ENCODE peak calls at places on chromosomes 13 and 19, in eight cellular contexts. One of them, this sample, is unnamed.

GRCh38 chr19:54448037-54448773 is 794 bp upstream of the LENG8 start:
- DNase-seq in IMR-90: peak; percentile 68
- DNase-seq in body of pancreas: peak; percentile 71
- DNase-seq in esophagus squamous epithelium: no peak
- DNase-seq in heart left ventricle: peak; percentile 74
- DNase-seq in ovary: peak; percentile 72
- DNase-seq in stomach: no peak
- DNase-seq in gastrocnemius medialis: peak; percentile 36
- DNase-seq in this sample: peak; percentile 75

GRCh38 chr13:106103779-106104178 is 431.7 kb downstream of the EFNB2 start:
- DNase-seq in gastrocnemius medialis: no peak
- DNase-seq in body of pancreas: no peak
- DNase-seq in IMR-90: no peak
- DNase-seq in esophagus squamous epithelium: no peak
- DNase-seq in ovary: no peak
- DNase-seq in heart left ventricle: no peak
- DNase-seq in stomach: no peak
- DNase-seq in this sample: no peak

GRCh38 chr19:33879818-33880575 is 83.3 kb downstream of the KCTD15 start:
- DNase-seq in heart left ventricle: peak; percentile 51
- DNase-seq in ovary: peak; percentile 34
- DNase-seq in body of pancreas: peak; percentile 56
- DNase-seq in stomach: no peak
- DNase-seq in IMR-90: no peak
- DNase-seq in gastrocnemius medialis: no peak
- DNase-seq in esophagus squamous epithelium: no peak
- DNase-seq in this sample: no peak

GRCh38 chr13:113648218-113648615 is 9.8 kb downstream of the ATP4B start:
- DNase-seq in body of pancreas: no peak
- DNase-seq in ovary: no peak
- DNase-seq in esophagus squamous epithelium: no peak
- DNase-seq in stomach: peak; percentile 25
- DNase-seq in gastrocnemius medialis: no peak
- DNase-seq in heart left ventricle: no peak
- DNase-seq in IMR-90: no peak
- DNase-seq in this sample: peak; percentile 39

GRCh38 chr13:52127783-52128702 is 830 bp downstream of the NEK5 start:
- DNase-seq in stomach: peak; percentile 67
- DNase-seq in body of pancreas: peak; percentile 70
- DNase-seq in heart left ventricle: peak; percentile 43
- DNase-seq in gastrocnemius medialis: no peak
- DNase-seq in esophagus squamous epithelium: no peak
- DNase-seq in ovary: peak; percentile 54
- DNase-seq in IMR-90: peak; percentile 53
- DNase-seq in this sample: peak; percentile 81

GRCh38 chr19:38145627-38146026 is 78.4 kb downstream of the DPF1 start:
- DNase-seq in body of pancreas: no peak
- DNase-seq in IMR-90: no peak
- DNase-seq in heart left ventricle: no peak
- DNase-seq in stomach: no peak
- DNase-seq in gastrocnemius medialis: peak; percentile 54
- DNase-seq in esophagus squamous epithelium: no peak
- DNase-seq in ovary: no peak
- DNase-seq in this sample: no peak

GRCh38 chr13:94169783-94170513 is 309.5 kb downstream of the DCT start:
- DNase-seq in gastrocnemius medialis: peak; percentile 3
- DNase-seq in esophagus squamous epithelium: no peak
- DNase-seq in IMR-90: no peak
- DNase-seq in stomach: no peak
- DNase-seq in ovary: no peak
- DNase-seq in body of pancreas: no peak
- DNase-seq in heart left ventricle: peak; percentile 39
- DNase-seq in this sample: no peak

GRCh38 chr19:49427855-49428546 is 2.8 kb downstream of the GFY start:
- DNase-seq in stomach: peak; percentile 40
- DNase-seq in body of pancreas: no peak
- DNase-seq in ovary: no peak
- DNase-seq in gastrocnemius medialis: no peak
- DNase-seq in esophagus squamous epithelium: no peak
- DNase-seq in heart left ventricle: no peak
- DNase-seq in IMR-90: no peak
- DNase-seq in this sample: no peak

GRCh38 chr19:33332248-33332647 is 29.9 kb upstream of the CEBPA start:
- DNase-seq in esophagus squamous epithelium: no peak
- DNase-seq in IMR-90: no peak
- DNase-seq in stomach: no peak
- DNase-seq in body of pancreas: no peak
- DNase-seq in gastrocnemius medialis: no peak
- DNase-seq in heart left ventricle: peak; percentile 49
- DNase-seq in ovary: no peak
- DNase-seq in this sample: no peak

GRCh38 chr19:48636859-48637448 is at the start of gene DBP:
- DNase-seq in heart left ventricle: peak; percentile 73
- DNase-seq in stomach: peak; percentile 45
- DNase-seq in ovary: no peak
- DNase-seq in IMR-90: no peak
- DNase-seq in gastrocnemius medialis: no peak
- DNase-seq in esophagus squamous epithelium: peak; percentile 93
- DNase-seq in body of pancreas: no peak
- DNase-seq in this sample: peak; percentile 45

GRCh38 chr19:4909172-4909896 is at the start of gene UHRF1:
- DNase-seq in heart left ventricle: no peak
- DNase-seq in gastrocnemius medialis: no peak
- DNase-seq in IMR-90: no peak
- DNase-seq in ovary: no peak
- DNase-seq in esophagus squamous epithelium: no peak
- DNase-seq in stomach: no peak
- DNase-seq in body of pancreas: no peak
- DNase-seq in this sample: peak; percentile 56

GRCh38 chr13:46831588-46832194 is 34.7 kb upstream of the ESD start:
- DNase-seq in IMR-90: peak; percentile 58
- DNase-seq in esophagus squamous epithelium: no peak
- DNase-seq in gastrocnemius medialis: no peak
- DNase-seq in heart left ventricle: no peak
- DNase-seq in ovary: peak; percentile 22
- DNase-seq in stomach: no peak
- DNase-seq in body of pancreas: peak; percentile 16
- DNase-seq in this sample: no peak

GRCh38 chr13:97535619-97536018 is 101.7 kb downstream of the RAP2A start:
- DNase-seq in body of pancreas: no peak
- DNase-seq in IMR-90: peak; percentile 83
- DNase-seq in stomach: no peak
- DNase-seq in esophagus squamous epithelium: no peak
- DNase-seq in gastrocnemius medialis: no peak
- DNase-seq in ovary: no peak
- DNase-seq in heart left ventricle: no peak
- DNase-seq in this sample: no peak

GRCh38 chr13:93397619-93398018 is 171.0 kb downstream of the GPC6 start:
- DNase-seq in gastrocnemius medialis: no peak
- DNase-seq in ovary: no peak
- DNase-seq in IMR-90: no peak
- DNase-seq in stomach: no peak
- DNase-seq in body of pancreas: no peak
- DNase-seq in heart left ventricle: no peak
- DNase-seq in esophagus squamous epithelium: no peak
- DNase-seq in this sample: no peak

GRCh38 chr19:27971071-27971470 is 1241.9 kb downstream of the UQCRFS1 start:
- DNase-seq in ovary: no peak
- DNase-seq in esophagus squamous epithelium: no peak
- DNase-seq in body of pancreas: no peak
- DNase-seq in IMR-90: no peak
- DNase-seq in stomach: no peak
- DNase-seq in heart left ventricle: no peak
- DNase-seq in gastrocnemius medialis: no peak
- DNase-seq in this sample: no peak

GRCh38 chr13:31639443-31640163 is 99.7 kb upstream of the RXFP2 start:
- DNase-seq in body of pancreas: no peak
- DNase-seq in heart left ventricle: no peak
- DNase-seq in gastrocnemius medialis: no peak
- DNase-seq in esophagus squamous epithelium: no peak
- DNase-seq in stomach: no peak
- DNase-seq in IMR-90: peak; percentile 7
- DNase-seq in ovary: no peak
- DNase-seq in this sample: no peak

GRCh38 chr19:30132312-30133075 is 190.5 kb downstream of the URI1 start:
- DNase-seq in heart left ventricle: no peak
- DNase-seq in IMR-90: no peak
- DNase-seq in gastrocnemius medialis: no peak
- DNase-seq in ovary: no peak
- DNase-seq in stomach: no peak
- DNase-seq in body of pancreas: no peak
- DNase-seq in esophagus squamous epithelium: no peak
- DNase-seq in this sample: no peak

GRCh38 chr19:58054792-58055482 is 4.1 kb upstream of the ZNF135 start:
- DNase-seq in IMR-90: peak; percentile 2
- DNase-seq in ovary: peak; percentile 35
- DNase-seq in gastrocnemius medialis: no peak
- DNase-seq in stomach: no peak
- DNase-seq in heart left ventricle: peak; percentile 68
- DNase-seq in esophagus squamous epithelium: no peak
- DNase-seq in body of pancreas: peak; percentile 25
- DNase-seq in this sample: no peak

GRCh38 chr19:49528211-49528771 is 488 bp downstream of the RCN3 start:
- DNase-seq in gastrocnemius medialis: no peak
- DNase-seq in ovary: peak; percentile 67
- DNase-seq in body of pancreas: no peak
- DNase-seq in IMR-90: peak; percentile 30
- DNase-seq in esophagus squamous epithelium: no peak
- DNase-seq in stomach: no peak
- DNase-seq in heart left ventricle: peak; percentile 47
- DNase-seq in this sample: no peak

GRCh38 chr13:46492946-46493345 is 60.0 kb upstream of the LRCH1 start:
- DNase-seq in esophagus squamous epithelium: no peak
- DNase-seq in heart left ventricle: no peak
- DNase-seq in stomach: no peak
- DNase-seq in IMR-90: peak; percentile 48
- DNase-seq in ovary: no peak
- DNase-seq in body of pancreas: no peak
- DNase-seq in gastrocnemius medialis: no peak
- DNase-seq in this sample: no peak

GRCh38 chr19:57887195-57887941 is 1.5 kb downstream of the ZNF814 start:
- DNase-seq in esophagus squamous epithelium: no peak
- DNase-seq in IMR-90: no peak
- DNase-seq in gastrocnemius medialis: no peak
- DNase-seq in heart left ventricle: no peak
- DNase-seq in stomach: no peak
- DNase-seq in ovary: no peak
- DNase-seq in body of pancreas: no peak
- DNase-seq in this sample: no peak

GRCh38 chr13:48640767-48641166 is 13.0 kb upstream of the CYSLTR2 start:
- DNase-seq in gastrocnemius medialis: no peak
- DNase-seq in esophagus squamous epithelium: no peak
- DNase-seq in ovary: no peak
- DNase-seq in body of pancreas: no peak
- DNase-seq in stomach: no peak
- DNase-seq in IMR-90: no peak
- DNase-seq in heart left ventricle: no peak
- DNase-seq in this sample: no peak

GRCh38 chr13:19864018-19864338 is 529 bp upstream of the ZMYM5 start:
- DNase-seq in IMR-90: no peak
- DNase-seq in heart left ventricle: peak; percentile 84
- DNase-seq in esophagus squamous epithelium: peak; percentile 23
- DNase-seq in ovary: peak; percentile 78
- DNase-seq in stomach: peak; percentile 63
- DNase-seq in gastrocnemius medialis: peak; percentile 8
- DNase-seq in body of pancreas: peak; percentile 68
- DNase-seq in this sample: peak; percentile 83

DNA sequence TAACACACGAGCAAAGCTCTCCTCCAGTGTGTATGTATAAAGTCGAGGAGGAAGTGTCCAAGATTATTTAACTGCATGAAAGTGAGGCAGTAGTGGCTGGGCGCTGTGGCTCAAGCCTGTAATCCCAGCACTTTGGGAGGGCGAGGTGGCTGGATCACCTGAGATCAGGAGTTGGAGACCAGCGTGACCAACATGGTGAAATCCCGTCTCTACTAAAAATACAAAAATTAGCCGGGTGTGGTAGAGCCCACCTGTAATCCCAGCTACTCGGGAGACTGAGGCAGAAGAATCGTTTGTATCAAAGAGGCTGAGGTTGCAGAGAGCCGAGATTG is 1.2 kb upstream of the ZNF20 start:
- DNase-seq in ovary: no peak
- DNase-seq in gastrocnemius medialis: no peak
- DNase-seq in IMR-90: no peak
- DNase-seq in esophagus squamous epithelium: no peak
- DNase-seq in body of pancreas: no peak
- DNase-seq in heart left ventricle: no peak
- DNase-seq in stomach: no peak
- DNase-seq in this sample: no peak
- TF ChIP-seq POLR2A in ovary: no peak
- TF ChIP-seq POLR2A in gastrocnemius medialis: no peak
- TF ChIP-seq POLR2A in IMR-90: no peak
- TF ChIP-seq POLR2A in esophagus squamous epithelium: no peak
- TF ChIP-seq POLR2A in body of pancreas: no peak
- TF ChIP-seq POLR2A in heart left ventricle: no peak
- TF ChIP-seq POLR2A in stomach: no peak
- TF ChIP-seq POLR2A in this sample: no peak

GRCh38 chr19:17767559-17767958 is 16.3 kb downstream of the FCHO1 start:
- DNase-seq in heart left ventricle: no peak
- DNase-seq in esophagus squamous epithelium: no peak
- DNase-seq in ovary: no peak
- DNase-seq in stomach: no peak
- DNase-seq in IMR-90: no peak
- DNase-seq in body of pancreas: no peak
- DNase-seq in gastrocnemius medialis: no peak
- DNase-seq in this sample: no peak
- H3K27ac ChIP-seq in heart left ventricle: no peak overlapping the region
- H3K27ac ChIP-seq in esophagus squamous epithelium: no peak overlapping the region
- H3K27ac ChIP-seq in ovary: no peak overlapping the region
- H3K27ac ChIP-seq in stomach: no peak overlapping the region
- H3K27ac ChIP-seq in IMR-90: no peak overlapping the region
- H3K27ac ChIP-seq in body of pancreas: no peak overlapping the region
- H3K27ac ChIP-seq in gastrocnemius medialis: no peak overlapping the region
- H3K27ac ChIP-seq in this sample: no peak overlapping the region

DNA sequence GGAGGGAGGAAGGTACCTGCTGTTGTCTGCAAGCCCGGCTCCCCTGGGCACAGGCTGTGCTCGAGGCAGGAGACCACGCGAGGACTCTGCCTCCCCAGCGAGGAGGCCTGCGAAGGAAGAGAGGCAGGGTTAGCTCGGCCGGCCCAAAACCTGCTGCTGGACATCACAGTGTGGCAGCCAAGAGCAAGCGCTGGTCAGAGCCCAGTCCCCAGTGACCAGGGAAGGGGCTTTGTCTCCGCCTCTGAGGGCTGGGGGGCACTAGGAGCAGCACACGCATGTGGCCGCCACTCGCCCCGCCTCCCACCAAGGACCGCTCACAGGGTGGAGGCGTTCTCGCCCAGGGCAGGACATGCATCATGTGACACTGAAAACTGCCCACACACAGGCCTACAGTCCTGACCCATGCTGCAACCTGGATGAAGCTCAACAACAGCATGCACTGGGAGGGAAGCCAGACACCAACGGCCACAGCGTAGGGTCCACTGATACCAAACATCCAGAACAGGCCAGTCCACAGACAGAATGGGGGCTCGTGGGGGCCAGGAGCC is 8.5 kb downstream of the MIER2 start:
- DNase-seq in esophagus squamous epithelium: no peak
- DNase-seq in body of pancreas: no peak
- DNase-seq in stomach: no peak
- DNase-seq in IMR-90: no peak
- DNase-seq in gastrocnemius medialis: no peak
- DNase-seq in heart left ventricle: no peak
- DNase-seq in ovary: peak; percentile 39
- DNase-seq in this sample: no peak
- H3K36me3 ChIP-seq in esophagus squamous epithelium: no peaks in the 10 kb centered on the region
- H3K36me3 ChIP-seq in body of pancreas: no peaks in the 10 kb centered on the region
- H3K36me3 ChIP-seq in stomach: peaks cover 34% of the 10 kb centered on the region
- H3K36me3 ChIP-seq in IMR-90: peaks cover 27% of the 10 kb centered on the region
- H3K36me3 ChIP-seq in gastrocnemius medialis: peaks cover 7% of the 10 kb centered on the region
- H3K36me3 ChIP-seq in heart left ventricle: peaks cover under 1% of the 10 kb centered on the region
- H3K36me3 ChIP-seq in ovary: no peaks in the 10 kb centered on the region
- H3K36me3 ChIP-seq in this sample: no peaks in the 10 kb centered on the region

GRCh38 chr19:6138511-6138910 is 3.0 kb downstream of the ACSBG2 start:
- DNase-seq in body of pancreas: no peak
- DNase-seq in IMR-90: no peak
- DNase-seq in ovary: no peak
- DNase-seq in gastrocnemius medialis: no peak
- DNase-seq in stomach: no peak
- DNase-seq in esophagus squamous epithelium: no peak
- DNase-seq in heart left ventricle: no peak
- DNase-seq in this sample: no peak
- TF ChIP-seq POLR2A in body of pancreas: no peak
- TF ChIP-seq POLR2A in IMR-90: no peak
- TF ChIP-seq POLR2A in ovary: no peak
- TF ChIP-seq POLR2A in gastrocnemius medialis: no peak
- TF ChIP-seq POLR2A in stomach: no peak
- TF ChIP-seq POLR2A in esophagus squamous epithelium: no peak
- TF ChIP-seq POLR2A in heart left ventricle: no peak
- TF ChIP-seq POLR2A in this sample: no peak

This sample was measured in Peyer's patch.